ENCODE peak calls at places on chromosome 3, in four cellular contexts. One of them, this sample, is unnamed.

GRCh38 chr3:124607163-124607562 is 123.1 kb upstream of the UMPS start:
- DNase-seq in H1: no peak
- DNase-seq in H9: no peak
- DNase-seq in IMR-90: peak
- DNase-seq in this sample: peak

GRCh38 chr3:121075191-121075590 is 167.2 kb downstream of the STXBP5L start:
- DNase-seq in H1: no peak
- DNase-seq in IMR-90: no peak
- DNase-seq in H9: no peak
- DNase-seq in this sample: no peak

GRCh38 chr3:58487140-58487886 is 4.6 kb upstream of the KCTD6 start:
- DNase-seq in IMR-90: peak
- DNase-seq in H1: no peak
- DNase-seq in H9: no peak
- DNase-seq in this sample: peak

GRCh38 chr3:16069149-16069922 is 105.1 kb upstream of the GALNT15 start:
- DNase-seq in IMR-90: peak
- DNase-seq in H9: no peak
- DNase-seq in H1: no peak
- DNase-seq in this sample: peak

GRCh38 chr3:131645638-131646037 is 142.9 kb upstream of the MRPL3 start:
- DNase-seq in IMR-90: no peak
- DNase-seq in H9: no peak
- DNase-seq in H1: no peak
- DNase-seq in this sample: no peak

GRCh38 chr3:138426211-138426610 is 8.2 kb upstream of the ESYT3 start:
- DNase-seq in H1: no peak
- DNase-seq in H9: no peak
- DNase-seq in IMR-90: peak
- DNase-seq in this sample: peak

GRCh38 chr3:107943860-107944543 is 146.8 kb downstream of the CD47 start:
- DNase-seq in H9: no peak
- DNase-seq in H1: no peak
- DNase-seq in IMR-90: peak
- DNase-seq in this sample: no peak

GRCh38 chr3:43024183-43024865 is 45.2 kb downstream of the GASK1A start:
- DNase-seq in H1: no peak
- DNase-seq in H9: no peak
- DNase-seq in IMR-90: no peak
- DNase-seq in this sample: no peak

GRCh38 chr3:72848703-72849081 is 447 bp upstream of the SHQ1 start:
- DNase-seq in H9: no peak
- DNase-seq in H1: no peak
- DNase-seq in IMR-90: no peak
- DNase-seq in this sample: no peak

GRCh38 chr3:28924744-28925360 is 356.0 kb upstream of the RBMS3 start:
- DNase-seq in H1: no peak
- DNase-seq in H9: no peak
- DNase-seq in IMR-90: no peak
- DNase-seq in this sample: peak

GRCh38 chr3:149581248-149581647 is 76.6 kb downstream of the WWTR1 start:
- DNase-seq in H1: no peak
- DNase-seq in H9: no peak
- DNase-seq in IMR-90: no peak
- DNase-seq in this sample: peak

GRCh38 chr3:124834723-124835718 is 52.1 kb downstream of the ITGB5 start:
- DNase-seq in H9: peak
- DNase-seq in IMR-90: peak
- DNase-seq in H1: no peak
- DNase-seq in this sample: peak

GRCh38 chr3:99648091-99648490 is 9.7 kb downstream of the COL8A1 start:
- DNase-seq in H1: no peak
- DNase-seq in IMR-90: peak
- DNase-seq in H9: no peak
- DNase-seq in this sample: peak

GRCh38 chr3:127254730-127255129 is 33.1 kb downstream of the PRR20G start:
- DNase-seq in IMR-90: no peak
- DNase-seq in H1: no peak
- DNase-seq in H9: no peak
- DNase-seq in this sample: no peak

GRCh38 chr3:194206375-194206774 is 70.4 kb downstream of the HES1 start:
- DNase-seq in H9: no peak
- DNase-seq in IMR-90: peak
- DNase-seq in H1: no peak
- DNase-seq in this sample: no peak

GRCh38 chr3:152436707-152437615 is 168.2 kb downstream of the MBNL1 start:
- DNase-seq in H9: no peak
- DNase-seq in H1: no peak
- DNase-seq in IMR-90: no peak
- DNase-seq in this sample: no peak

GRCh38 chr3:60877188-60877587 is 374.1 kb downstream of the FHIT start:
- DNase-seq in H1: no peak
- DNase-seq in H9: peak
- DNase-seq in IMR-90: no peak
- DNase-seq in this sample: no peak

GRCh38 chr3:70805044-70805732 is 492.8 kb upstream of the MDFIC2 start:
- DNase-seq in IMR-90: peak
- DNase-seq in H1: no peak
- DNase-seq in H9: no peak
- DNase-seq in this sample: peak

GRCh38 chr3:88412346-88412745 is 262.6 kb downstream of the C3orf38 start:
- DNase-seq in H9: no peak
- DNase-seq in H1: no peak
- DNase-seq in IMR-90: no peak
- DNase-seq in this sample: no peak

GRCh38 chr3:151707216-151707615 is 26.5 kb upstream of the AADACL2 start:
- DNase-seq in IMR-90: peak
- DNase-seq in H1: no peak
- DNase-seq in H9: no peak
- DNase-seq in this sample: peak

GRCh38 chr3:134369231-134369741 is 5.0 kb downstream of the AMOTL2 start:
- DNase-seq in H9: peak
- DNase-seq in H1: no peak
- DNase-seq in IMR-90: peak
- DNase-seq in this sample: peak

GRCh38 chr3:181851063-181851462 is 139.3 kb downstream of the SOX2 start:
- DNase-seq in H1: no peak
- DNase-seq in H9: no peak
- DNase-seq in IMR-90: no peak
- DNase-seq in this sample: no peak

GRCh38 chr3:175338775-175339535 is 479.8 kb downstream of the NAALADL2 start:
- DNase-seq in IMR-90: peak
- DNase-seq in H1: no peak
- DNase-seq in H9: peak
- DNase-seq in this sample: peak

GRCh38 chr3:86793786-86794185 is 197.2 kb downstream of the VGLL3 start:
- DNase-seq in H9: no peak
- DNase-seq in H1: peak
- DNase-seq in IMR-90: peak
- DNase-seq in this sample: peak

GRCh38 chr3:19662516-19662915 is 271.5 kb downstream of the EFHB start:
- DNase-seq in H1: no peak
- DNase-seq in IMR-90: no peak
- DNase-seq in H9: no peak
- DNase-seq in this sample: no peak

GRCh38 chr3:37183375-37183831 is 9.0 kb upstream of the LRRFIP2 start:
- DNase-seq in H1: no peak
- DNase-seq in H9: no peak
- DNase-seq in IMR-90: peak
- DNase-seq in this sample: peak
- H3K4me2 ChIP-seq in H1: no peak
- H3K4me2 ChIP-seq in H9: no peak
- H3K4me2 ChIP-seq in IMR-90: peak
- H3K4me2 ChIP-seq in this sample: no peak

GRCh38 chr3:46946416-46946815 is 30.1 kb downstream of the CCDC12 start:
- DNase-seq in IMR-90: no peak
- DNase-seq in H9: no peak
- DNase-seq in H1: no peak
- DNase-seq in this sample: no peak
- H2AK5ac ChIP-seq in IMR-90: no peak
- H2AK5ac ChIP-seq in H9: no peak
- H2AK5ac ChIP-seq in H1: no peak
- H2AK5ac ChIP-seq in this sample: peak

GRCh38 chr3:126008219-126008618 is 39.2 kb downstream of the ROPN1B start:
- DNase-seq in IMR-90: no peak
- DNase-seq in H9: no peak
- DNase-seq in H1: no peak
- DNase-seq in this sample: no peak
- H2BK15ac ChIP-seq in IMR-90: no peak
- H2BK15ac ChIP-seq in H9: no peak
- H2BK15ac ChIP-seq in H1: no peak
- H2BK15ac ChIP-seq in this sample: no peak

DNA sequence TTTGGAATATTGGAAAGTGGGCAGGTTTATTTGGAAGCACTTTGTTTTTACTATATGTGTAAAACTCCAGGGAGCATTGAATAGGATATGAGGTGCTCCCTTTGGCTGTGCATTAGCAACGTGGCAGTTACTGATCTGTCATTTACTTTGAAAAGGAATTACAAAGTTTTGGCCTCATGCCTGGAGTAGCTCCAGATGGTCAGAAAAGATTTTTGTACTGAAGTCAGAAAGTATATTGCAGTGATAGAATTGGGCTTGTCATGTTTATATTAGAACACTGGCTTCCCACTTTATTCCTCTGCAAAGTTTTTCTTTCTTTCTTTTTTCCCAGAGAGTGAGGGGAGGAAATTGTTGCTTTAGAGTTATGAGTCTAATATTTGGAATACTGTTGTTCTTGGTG is 26.2 kb downstream of the FNDC3B start:
- DNase-seq in H9: no peak
- DNase-seq in H1: no peak
- DNase-seq in IMR-90: peak
- DNase-seq in this sample: peak
- H3K4me2 ChIP-seq in H9: no peak
- H3K4me2 ChIP-seq in H1: no peak
- H3K4me2 ChIP-seq in IMR-90: peak
- H3K4me2 ChIP-seq in this sample: no peak

GRCh38 chr3:13544951-13545651 is 3.8 kb upstream of the FBLN2 start:
- DNase-seq in IMR-90: no peak
- DNase-seq in H1: no peak
- DNase-seq in H9: peak
- DNase-seq in this sample: no peak
- H2AK5ac ChIP-seq in IMR-90: peak
- H2AK5ac ChIP-seq in H1: no peak
- H2AK5ac ChIP-seq in H9: no peak
- H2AK5ac ChIP-seq in this sample: no peak

DNA sequence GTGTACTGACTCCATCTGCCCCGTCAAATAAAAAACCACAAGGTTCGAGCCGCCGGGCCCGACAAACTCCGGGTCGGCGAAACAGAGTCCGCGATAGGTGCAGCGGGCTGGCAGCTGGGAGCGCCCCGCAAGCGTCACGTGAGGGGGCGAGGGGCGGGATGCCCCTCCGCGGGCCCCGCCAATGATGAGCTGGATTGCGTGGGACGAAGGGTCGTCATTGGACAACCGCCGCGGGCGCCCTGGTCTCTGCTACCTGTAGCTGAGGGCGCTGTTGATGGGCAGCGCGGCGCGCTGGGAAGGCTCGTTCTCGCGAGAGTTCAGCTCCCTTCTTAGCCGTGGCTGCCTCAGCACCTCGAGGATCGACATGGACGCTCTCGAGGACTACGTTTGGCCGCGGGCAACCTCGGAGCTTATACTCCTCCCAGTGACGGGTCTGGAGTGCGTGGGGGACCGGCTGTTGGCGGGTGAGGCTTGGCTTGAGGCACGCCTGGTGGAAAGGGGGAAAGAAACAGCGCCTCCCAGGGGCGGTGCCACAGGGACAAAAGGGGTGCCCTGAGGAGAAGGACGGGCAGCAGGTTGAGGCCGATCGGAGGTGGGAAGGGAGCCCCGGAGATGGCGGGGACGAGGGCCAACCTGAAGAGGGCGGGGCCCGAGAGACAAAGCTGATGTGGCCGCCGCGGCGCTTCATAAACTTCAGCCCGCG is at the start of gene WDR6:
- DNase-seq in IMR-90: peak
- DNase-seq in H1: peak
- DNase-seq in H9: peak
- DNase-seq in this sample: peak
- H2BK15ac ChIP-seq in IMR-90: no peak
- H2BK15ac ChIP-seq in H1: no peak
- H2BK15ac ChIP-seq in H9: no peak
- H2BK15ac ChIP-seq in this sample: peak